ENCODE peak calls at places on chromosomes 6 and 20, in five cellular contexts. V is PC-3, J is H9, Q is GM12878, K is mammary epithelial cell. C is an unnamed sample.

GRCh38 chr6:38110407-38111025 is 291.0 kb downstream of the ZFAND3 start:
- DNase-seq in K (no peak), V (no peak), Q (no peak), J (no peak), C (peak; percentile 47)

GRCh38 chr20:13234961-13235360 is 13.9 kb downstream of the ISM1 start:
- DNase-seq in V (no peak), K (no peak), J (no peak), Q (no peak), C (no peak)

GRCh38 chr6:111687652-111688051 is 82.0 kb upstream of the TRAF3IP2 start:
- DNase-seq in J (no peak), Q (no peak), V (no peak), K (no peak), C (no peak)

GRCh38 chr6:118881440-118882313 is 12.3 kb upstream of the ASF1A start:
- DNase-seq in Q (no peak), V (no peak), K (no peak), J (peak; percentile 48), C (no peak)

GRCh38 chr6:67689329-67689728 is 945.8 kb upstream of the ADGRB3 start:
- DNase-seq in K (no peak), J (no peak), V (no peak), Q (no peak), C (no peak)

GRCh38 chr6:142942805-142943227 is 2.2 kb downstream of the HIVEP2 start:
- DNase-seq in K (peak; percentile 39), J (no peak), V (peak; percentile 75), Q (no peak), C (peak; percentile 65)

GRCh38 chr6:80333342-80333741 is 226.9 kb downstream of the BCKDHB start:
- DNase-seq in V (no peak), K (no peak), J (no peak), Q (no peak), C (no peak)

GRCh38 chr6:28486533-28486932 is 29.1 kb downstream of the GPX6 start:
- DNase-seq in V (no peak), J (no peak), Q (no peak), K (no peak), C (no peak)

GRCh38 chr6:32832535-32832934 is 6.0 kb downstream of the TAP2 start:
- DNase-seq in Q (no peak), J (no peak), K (no peak), V (no peak), C (no peak)

GRCh38 chr6:44245912-44246662 is 814 bp upstream of the HSP90AB1 start:
- DNase-seq in V (peak; percentile 78), J (peak; percentile 99), K (peak; percentile 80), Q (no peak), C (peak; percentile 85)

GRCh38 chr6:35739645-35740517 is 3.0 kb downstream of the ARMC12 start:
- DNase-seq in V (no peak), K (no peak), J (peak; percentile 74), Q (no peak), C (no peak)

GRCh38 chr6:74557236-74557635 is 648.6 kb downstream of the COL12A1 start:
- DNase-seq in Q (no peak), J (no peak), K (no peak), V (no peak), C (no peak)

GRCh38 chr20:18679020-18679419 is 91.2 kb downstream of the DTD1 start:
- DNase-seq in Q (no peak), K (peak; percentile 18), J (no peak), V (no peak), C (peak; percentile 28)

GRCh38 chr6:71157350-71157749 is 131.3 kb upstream of the OGFRL1 start:
- DNase-seq in V (no peak), K (no peak), J (no peak), Q (no peak), C (no peak)

GRCh38 chr6:116382587-116382986 is 11.8 kb downstream of the DSE start:
- DNase-seq in V (no peak), J (no peak), K (peak; percentile 50), Q (no peak), C (peak; percentile 55)

GRCh38 chr6:17397764-17398194 is 4.4 kb downstream of the CAP2 start:
- DNase-seq in V (peak; percentile 76), Q (no peak), K (peak; percentile 66), J (no peak), C (peak; percentile 44)

GRCh38 chr6:11120273-11121005 is 8.9 kb upstream of the ERVFRD-1 start:
- DNase-seq in K (peak; percentile 19), V (peak; percentile 90), Q (no peak), J (no peak), C (peak; percentile 64)

GRCh38 chr6:55882731-55883595 is 7.6 kb upstream of the BMP5 start:
- DNase-seq in Q (no peak), J (no peak), V (peak; percentile 95), K (peak; percentile 73), C (peak; percentile 91)

GRCh38 chr6:49269190-49269589 is 193.9 kb downstream of the MMUT start:
- DNase-seq in Q (no peak), J (no peak), V (peak; percentile 72), K (peak; percentile 64), C (peak; percentile 28)

GRCh38 chr6:166927240-166927941 is 29.0 kb downstream of the RNASET2 start:
- DNase-seq in K (no peak), Q (no peak), V (no peak), J (no peak), C (no peak)

GRCh38 chr6:152271681-152272464 is 365.3 kb downstream of the SYNE1 start:
- DNase-seq in V (peak; percentile 64), J (no peak), K (peak; percentile 67), Q (peak; percentile 13), C (peak; percentile 92)

GRCh38 chr6:16316741-16317251 is 78.4 kb downstream of the GMPR start:
- DNase-seq in V (peak; percentile 75), J (peak; percentile 67), K (peak; percentile 60), Q (no peak), C (peak; percentile 88)

GRCh38 chr6:73309784-73310502 is 44.1 kb downstream of the DPPA5 start:
- DNase-seq in J (peak; percentile 68), Q (no peak), V (peak; percentile 59), K (peak; percentile 63), C (peak; percentile 71)

GRCh38 chr6:293185-294174 is 1.2 kb downstream of the DUSP22 start:
- DNase-seq in Q (no peak), K (peak; percentile 39), J (no peak), V (peak; percentile 16), C (peak; percentile 23)

GRCh38 chr20:34886122-34886521 is 9.7 kb downstream of the ACSS2 start:
- DNase-seq in J (no peak), K (no peak), Q (no peak), V (no peak), C (no peak)

GRCh38 chr20:53656653-53657288 is 63.1 kb upstream of the ZNF217 start:
- DNase-seq in K (peak; percentile 39), J (no peak), V (peak; percentile 39), Q (no peak), C (peak; percentile 88)

GRCh38 chr20:11168026-11168425 is 494.2 kb upstream of the JAG1 start:
- DNase-seq in J (no peak), K (peak; percentile 81), Q (no peak), V (peak; percentile 42), C (no peak)

GRCh38 chr20:51622004-51622874 is 79.7 kb upstream of the NFATC2 start:
- DNase-seq in Q (no peak), J (no peak), V (peak; percentile 95), K (no peak), C (peak; percentile 46)
- H3K27ac ChIP-seq in Q (no peak overlapping the region), J (no peak overlapping the region), V (peak overlapping the region; percentile 91), K (no peak overlapping the region), C (no peak overlapping the region)

GRCh38 chr6:135884136-135884535 is 32.6 kb downstream of the PDE7B start:
- DNase-seq in J (no peak), Q (no peak), V (no peak), K (no peak), C (no peak)
- H4K20me1 ChIP-seq in J (no peaks in the 10 kb centered on the region), Q (no peaks in the 10 kb centered on the region), V (no peaks in the 10 kb centered on the region), K (no peaks in the 10 kb centered on the region), C (no peaks in the 10 kb centered on the region)

GRCh38 chr6:122400121-122400450 is 634 bp downstream of the HSF2 start:
- DNase-seq in J (no peak), K (no peak), Q (no peak), V (no peak), C (peak; percentile 8)
- H3K4me2 ChIP-seq in J (peak overlapping the region; percentile 73), K (peak overlapping the region; percentile 72), Q (peak overlapping the region; percentile 89), V (peak overlapping the region; percentile 75), C (peak overlapping the region; percentile 84)

GRCh38 chr6:135397172-135397952 is 100.2 kb downstream of the AHI1 start:
- DNase-seq in J (no peak), K (no peak), V (no peak), Q (no peak), C (no peak)

GRCh38 chr6:135403584-135403983 is 94.0 kb downstream of the AHI1 start:
- DNase-seq in V (no peak), K (no peak), Q (no peak), J (no peak), C (no peak)

DNA sequence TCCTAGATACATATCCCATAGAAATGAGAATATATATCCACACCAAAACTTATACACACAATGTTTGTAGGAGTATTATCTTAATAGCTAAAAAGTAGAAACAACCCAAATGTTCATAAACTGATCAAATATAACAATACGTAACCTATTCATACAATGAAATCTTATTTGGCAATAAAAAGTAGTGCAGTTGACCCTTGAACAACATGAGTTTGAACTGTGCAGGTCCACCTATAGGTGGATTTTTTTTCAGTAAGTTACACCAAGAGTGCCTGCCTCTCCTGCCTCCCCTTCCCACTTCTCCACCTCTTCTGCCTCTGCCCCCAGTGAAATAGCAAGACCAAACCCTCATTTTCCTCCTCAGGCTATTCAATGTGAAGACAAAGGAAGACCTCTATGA is 95.2 kb downstream of the AHI1 start:
- DNase-seq in Q (no peak), J (no peak), K (no peak), V (no peak), C (no peak)
- H3K27ac ChIP-seq in Q (no peak overlapping the region), J (no peak overlapping the region), K (no peak overlapping the region), V (no peak overlapping the region), C (no peak overlapping the region)

GRCh38 chr20:40705413-40705812 is 16.4 kb upstream of the MAFB start:
- DNase-seq in Q (no peak), J (no peak), K (no peak), V (no peak), C (no peak)
- H4K20me1 ChIP-seq in Q (no peaks in the 10 kb centered on the region), J (no peaks in the 10 kb centered on the region), K (no peaks in the 10 kb centered on the region), V (no peaks in the 10 kb centered on the region), C (no peaks in the 10 kb centered on the region)

DNA sequence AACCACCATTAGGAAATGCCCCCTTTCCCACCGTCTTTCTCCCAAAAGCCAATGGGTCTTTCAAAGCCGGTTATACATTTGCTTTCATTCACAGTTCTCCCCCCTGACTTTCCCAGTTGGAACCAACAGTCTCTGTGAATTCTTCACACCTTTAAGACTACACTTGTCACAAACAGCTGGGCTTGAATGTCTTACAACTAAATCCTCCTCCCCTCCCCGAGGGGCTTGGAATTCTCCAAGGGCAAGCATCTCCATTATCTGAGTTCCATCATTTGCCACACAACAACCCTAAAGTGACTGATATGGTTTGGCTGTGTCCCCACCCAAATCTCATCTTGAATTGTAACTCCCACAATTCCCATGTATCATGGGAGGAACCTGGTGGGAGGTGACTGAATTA is 12.9 kb downstream of the ZFP64 start:
- DNase-seq in V (no peak), K (no peak), Q (no peak), J (no peak), C (no peak)
- H3K4me2 ChIP-seq in V (no peak overlapping the region), K (no peak overlapping the region), Q (peak overlapping the region; percentile 78), J (no peak overlapping the region), C (no peak overlapping the region)

GRCh38 chr6:21531393-21531792 is 62.2 kb upstream of the SOX4 start:
- DNase-seq in K (no peak), J (no peak), V (no peak), Q (no peak), C (no peak)
- H3K27ac ChIP-seq in K (no peak overlapping the region), J (no peak overlapping the region), V (no peak overlapping the region), Q (no peak overlapping the region), C (no peak overlapping the region)

C was measured in fibroblast of lung.